ENCODE peak calls at places on chromosomes 6 and 20, in nine cellular contexts. One of them, this sample, is unnamed.

GRCh38 chr6:75098709-75099108 is 107.1 kb downstream of the COL12A1 start:
- DNase-seq in cardiac muscle cell: peak; percentile 96
- DNase-seq in adipocyte: peak; percentile 95
- DNase-seq in iPS DF 6.9: no peak
- DNase-seq in stimulated activated CD4-positive, alpha-beta T cell treated with anti-CD3 and anti-CD28 coated beads, Interleukin-4, amount 100 ng/mL, for 48 hours: no peak
- DNase-seq in nephron progenitor cell: no peak
- DNase-seq in tibial nerve: peak; percentile 59
- DNase-seq in AG09319: peak; percentile 81
- DNase-seq in NCI-H2081: no peak
- DNase-seq in this sample: no peak

GRCh38 chr6:107679457-107679856 is 144.7 kb downstream of the SCML4 start:
- DNase-seq in cardiac muscle cell: peak; percentile 78
- DNase-seq in adipocyte: peak; percentile 46
- DNase-seq in iPS DF 6.9: no peak
- DNase-seq in stimulated activated CD4-positive, alpha-beta T cell treated with anti-CD3 and anti-CD28 coated beads, Interleukin-4, amount 100 ng/mL, for 48 hours: no peak
- DNase-seq in nephron progenitor cell: peak; percentile 33
- DNase-seq in tibial nerve: no peak
- DNase-seq in AG09319: no peak
- DNase-seq in NCI-H2081: no peak
- DNase-seq in this sample: peak; percentile 26

GRCh38 chr20:35893942-35894341 is 60.4 kb downstream of the SCAND1 start:
- DNase-seq in cardiac muscle cell: no peak
- DNase-seq in adipocyte: no peak
- DNase-seq in iPS DF 6.9: no peak
- DNase-seq in stimulated activated CD4-positive, alpha-beta T cell treated with anti-CD3 and anti-CD28 coated beads, Interleukin-4, amount 100 ng/mL, for 48 hours: no peak
- DNase-seq in nephron progenitor cell: no peak
- DNase-seq in tibial nerve: no peak
- DNase-seq in AG09319: no peak
- DNase-seq in NCI-H2081: no peak
- DNase-seq in this sample: no peak

GRCh38 chr20:53692465-53693067 is 98.9 kb upstream of the ZNF217 start:
- DNase-seq in cardiac muscle cell: peak; percentile 87
- DNase-seq in adipocyte: peak; percentile 46
- DNase-seq in iPS DF 6.9: no peak
- DNase-seq in stimulated activated CD4-positive, alpha-beta T cell treated with anti-CD3 and anti-CD28 coated beads, Interleukin-4, amount 100 ng/mL, for 48 hours: no peak
- DNase-seq in nephron progenitor cell: no peak
- DNase-seq in tibial nerve: no peak
- DNase-seq in AG09319: no peak
- DNase-seq in NCI-H2081: no peak
- DNase-seq in this sample: no peak

GRCh38 chr6:22631101-22631500 is 61.7 kb downstream of the HDGFL1 start:
- DNase-seq in cardiac muscle cell: peak; percentile 43
- DNase-seq in adipocyte: peak; percentile 22
- DNase-seq in iPS DF 6.9: no peak
- DNase-seq in stimulated activated CD4-positive, alpha-beta T cell treated with anti-CD3 and anti-CD28 coated beads, Interleukin-4, amount 100 ng/mL, for 48 hours: no peak
- DNase-seq in nephron progenitor cell: no peak
- DNase-seq in tibial nerve: no peak
- DNase-seq in AG09319: no peak
- DNase-seq in NCI-H2081: no peak
- DNase-seq in this sample: peak; percentile 13

GRCh38 chr6:106098383-106099234 is 12.5 kb downstream of the PRDM1 start:
- DNase-seq in cardiac muscle cell: peak; percentile 72
- DNase-seq in adipocyte: peak; percentile 47
- DNase-seq in iPS DF 6.9: no peak
- DNase-seq in stimulated activated CD4-positive, alpha-beta T cell treated with anti-CD3 and anti-CD28 coated beads, Interleukin-4, amount 100 ng/mL, for 48 hours: peak; percentile 67
- DNase-seq in nephron progenitor cell: no peak
- DNase-seq in tibial nerve: no peak
- DNase-seq in AG09319: no peak
- DNase-seq in NCI-H2081: no peak
- DNase-seq in this sample: no peak

GRCh38 chr20:53774487-53775203 is 181.0 kb upstream of the ZNF217 start:
- DNase-seq in cardiac muscle cell: peak; percentile 85
- DNase-seq in adipocyte: peak; percentile 80
- DNase-seq in iPS DF 6.9: no peak
- DNase-seq in stimulated activated CD4-positive, alpha-beta T cell treated with anti-CD3 and anti-CD28 coated beads, Interleukin-4, amount 100 ng/mL, for 48 hours: no peak
- DNase-seq in nephron progenitor cell: no peak
- DNase-seq in tibial nerve: no peak
- DNase-seq in AG09319: peak; percentile 70
- DNase-seq in NCI-H2081: no peak
- DNase-seq in this sample: no peak

GRCh38 chr6:150940951-150941350 is 75.4 kb downstream of the MTHFD1L start:
- DNase-seq in cardiac muscle cell: no peak
- DNase-seq in adipocyte: peak; percentile 56
- DNase-seq in iPS DF 6.9: no peak
- DNase-seq in stimulated activated CD4-positive, alpha-beta T cell treated with anti-CD3 and anti-CD28 coated beads, Interleukin-4, amount 100 ng/mL, for 48 hours: no peak
- DNase-seq in nephron progenitor cell: no peak
- DNase-seq in tibial nerve: no peak
- DNase-seq in AG09319: peak; percentile 36
- DNase-seq in NCI-H2081: no peak
- DNase-seq in this sample: no peak

GRCh38 chr6:26118999-26119398 is 31.8 kb downstream of the HFE start:
- DNase-seq in cardiac muscle cell: peak; percentile 94
- DNase-seq in adipocyte: no peak
- DNase-seq in iPS DF 6.9: no peak
- DNase-seq in stimulated activated CD4-positive, alpha-beta T cell treated with anti-CD3 and anti-CD28 coated beads, Interleukin-4, amount 100 ng/mL, for 48 hours: no peak
- DNase-seq in nephron progenitor cell: no peak
- DNase-seq in tibial nerve: no peak
- DNase-seq in AG09319: no peak
- DNase-seq in NCI-H2081: peak; percentile 61
- DNase-seq in this sample: no peak

GRCh38 chr6:9532621-9533557 is 882.0 kb downstream of the TFAP2A start:
- DNase-seq in cardiac muscle cell: no peak
- DNase-seq in adipocyte: no peak
- DNase-seq in iPS DF 6.9: no peak
- DNase-seq in stimulated activated CD4-positive, alpha-beta T cell treated with anti-CD3 and anti-CD28 coated beads, Interleukin-4, amount 100 ng/mL, for 48 hours: no peak
- DNase-seq in nephron progenitor cell: no peak
- DNase-seq in tibial nerve: no peak
- DNase-seq in AG09319: no peak
- DNase-seq in NCI-H2081: no peak
- DNase-seq in this sample: no peak

GRCh38 chr20:46351357-46352058 is 43.2 kb upstream of the CDH22 start:
- DNase-seq in cardiac muscle cell: no peak
- DNase-seq in adipocyte: no peak
- DNase-seq in iPS DF 6.9: no peak
- DNase-seq in stimulated activated CD4-positive, alpha-beta T cell treated with anti-CD3 and anti-CD28 coated beads, Interleukin-4, amount 100 ng/mL, for 48 hours: no peak
- DNase-seq in nephron progenitor cell: no peak
- DNase-seq in tibial nerve: no peak
- DNase-seq in AG09319: no peak
- DNase-seq in NCI-H2081: no peak
- DNase-seq in this sample: no peak

GRCh38 chr6:130366011-130366963 is at the start of gene TMEM200A:
- DNase-seq in cardiac muscle cell: peak; percentile 75
- DNase-seq in adipocyte: peak; percentile 85
- DNase-seq in iPS DF 6.9: no peak
- DNase-seq in stimulated activated CD4-positive, alpha-beta T cell treated with anti-CD3 and anti-CD28 coated beads, Interleukin-4, amount 100 ng/mL, for 48 hours: peak; percentile 5
- DNase-seq in nephron progenitor cell: peak; percentile 68
- DNase-seq in tibial nerve: no peak
- DNase-seq in AG09319: peak; percentile 31
- DNase-seq in NCI-H2081: no peak
- DNase-seq in this sample: no peak

GRCh38 chr6:111210074-111210729 is 122.9 kb downstream of the SLC16A10 start:
- DNase-seq in cardiac muscle cell: peak; percentile 71
- DNase-seq in adipocyte: peak; percentile 88
- DNase-seq in iPS DF 6.9: peak; percentile 35
- DNase-seq in stimulated activated CD4-positive, alpha-beta T cell treated with anti-CD3 and anti-CD28 coated beads, Interleukin-4, amount 100 ng/mL, for 48 hours: no peak
- DNase-seq in nephron progenitor cell: peak; percentile 13
- DNase-seq in tibial nerve: no peak
- DNase-seq in AG09319: no peak
- DNase-seq in NCI-H2081: peak; percentile 33
- DNase-seq in this sample: peak; percentile 28

GRCh38 chr6:70797625-70798024 is 129.9 kb downstream of the SMAP1 start:
- DNase-seq in cardiac muscle cell: no peak
- DNase-seq in adipocyte: no peak
- DNase-seq in iPS DF 6.9: no peak
- DNase-seq in stimulated activated CD4-positive, alpha-beta T cell treated with anti-CD3 and anti-CD28 coated beads, Interleukin-4, amount 100 ng/mL, for 48 hours: no peak
- DNase-seq in nephron progenitor cell: no peak
- DNase-seq in tibial nerve: no peak
- DNase-seq in AG09319: no peak
- DNase-seq in NCI-H2081: no peak
- DNase-seq in this sample: no peak

GRCh38 chr6:100230115-100230975 is 234.4 kb downstream of the SIM1 start:
- DNase-seq in cardiac muscle cell: no peak
- DNase-seq in adipocyte: no peak
- DNase-seq in iPS DF 6.9: no peak
- DNase-seq in stimulated activated CD4-positive, alpha-beta T cell treated with anti-CD3 and anti-CD28 coated beads, Interleukin-4, amount 100 ng/mL, for 48 hours: no peak
- DNase-seq in nephron progenitor cell: peak; percentile 11
- DNase-seq in tibial nerve: no peak
- DNase-seq in AG09319: no peak
- DNase-seq in NCI-H2081: no peak
- DNase-seq in this sample: no peak

GRCh38 chr20:46227275-46227767 is 81.0 kb downstream of the CDH22 start:
- DNase-seq in cardiac muscle cell: no peak
- DNase-seq in adipocyte: no peak
- DNase-seq in iPS DF 6.9: no peak
- DNase-seq in stimulated activated CD4-positive, alpha-beta T cell treated with anti-CD3 and anti-CD28 coated beads, Interleukin-4, amount 100 ng/mL, for 48 hours: no peak
- DNase-seq in nephron progenitor cell: no peak
- DNase-seq in tibial nerve: no peak
- DNase-seq in AG09319: no peak
- DNase-seq in NCI-H2081: no peak
- DNase-seq in this sample: no peak

This sample was measured in DND-41.